ENCODE peak calls at places on chromosomes 11 and 22, in eight cellular contexts. E, T, M, C, S, B, R and N are unnamed samples.

GRCh38 chr22:29456211-29456671 is 17.9 kb downstream of the RFPL1 start:
- DNase-seq in T (no peak), M (no peak), C (no peak), B (no peak), R (no peak), S (no peak), E (no peak), N (peak; percentile 34)

GRCh38 chr11:44950625-44951472 is at the start of gene TP53I11:
- DNase-seq in S (peak; percentile 91), T (peak; percentile 88), C (peak; percentile 87), R (peak; percentile 88), E (peak; percentile 83), M (peak; percentile 85), B (peak; percentile 96), N (peak; percentile 90)

GRCh38 chr22:43226368-43226979 is 39.5 kb upstream of the TTLL12 start:
- DNase-seq in C (no peak), E (no peak), S (peak; percentile 54), B (no peak), R (no peak), M (peak; percentile 75), T (no peak), N (no peak)

GRCh38 chr22:39311592-39312400 is 7.6 kb downstream of the RPL3 start:
- DNase-seq in S (no peak), E (no peak), C (no peak), T (no peak), B (no peak), M (no peak), R (no peak), N (no peak)

GRCh38 chr22:35177811-35178210 is 79.5 kb upstream of the HMGXB4 start:
- DNase-seq in M (no peak), S (no peak), B (no peak), E (no peak), T (no peak), C (no peak), R (no peak), N (no peak)

GRCh38 chr11:76803023-76803422 is 19.9 kb downstream of the TSKU start:
- DNase-seq in C (no peak), E (no peak), R (peak; percentile 49), T (no peak), B (peak; percentile 64), S (peak; percentile 82), M (no peak), N (peak; percentile 80)

GRCh38 chr11:122046846-122047245 is 69.2 kb downstream of the BLID start:
- DNase-seq in B (no peak), E (no peak), C (no peak), T (no peak), M (no peak), R (no peak), S (peak; percentile 58), N (no peak)

GRCh38 chr11:58654079-58654907 is 31.8 kb downstream of the CNTF start:
- DNase-seq in B (peak; percentile 89), S (peak; percentile 84), E (peak; percentile 84), R (peak; percentile 74), T (peak; percentile 76), M (peak; percentile 89), C (peak; percentile 81), N (peak; percentile 80)

GRCh38 chr11:46277623-46278386 is at the start of gene CREB3L1:
- DNase-seq in M (peak; percentile 36), R (peak; percentile 66), C (peak; percentile 81), S (peak; percentile 37), T (peak; percentile 71), E (peak; percentile 91), B (peak; percentile 80), N (no peak)

GRCh38 chr11:25734592-25735211 is 597.2 kb upstream of the ANO3 start:
- DNase-seq in S (peak; percentile 42), R (no peak), C (no peak), B (no peak), E (no peak), M (peak; percentile 45), T (no peak), N (no peak)

GRCh38 chr11:80849253-80849652 is 1408.4 kb upstream of the TENM4 start:
- DNase-seq in B (no peak), E (no peak), R (no peak), S (no peak), M (no peak), C (no peak), T (no peak), N (no peak)

GRCh38 chr11:1570896-1571759 is 943 bp downstream of the DUSP8 start:
- DNase-seq in E (no peak), R (peak; percentile 21), T (peak; percentile 75), B (peak; percentile 68), S (no peak), C (no peak), M (peak; percentile 70), N (no peak)

GRCh38 chr11:128915148-128915519 is 24.0 kb downstream of the KCNJ5 start:
- DNase-seq in C (no peak), S (no peak), R (no peak), E (no peak), M (no peak), T (no peak), B (no peak), N (no peak)

GRCh38 chr11:15742626-15743243 is 613.6 kb downstream of the SOX6 start:
- DNase-seq in E (no peak), C (no peak), S (peak; percentile 35), M (no peak), T (no peak), R (no peak), B (no peak), N (no peak)

GRCh38 chr22:45583504-45583903 is 80.8 kb downstream of the FBLN1 start:
- DNase-seq in S (no peak), E (no peak), T (no peak), M (no peak), R (no peak), C (no peak), B (no peak), N (no peak)

GRCh38 chr11:106178361-106178760 is 100.9 kb downstream of the AASDHPPT start:
- DNase-seq in B (no peak), R (no peak), C (no peak), T (no peak), M (no peak), E (no peak), S (peak; percentile 10), N (no peak)

GRCh38 chr22:21000987-21001600 is 824 bp downstream of the THAP7 start:
- DNase-seq in R (no peak), E (no peak), M (no peak), S (no peak), T (no peak), B (no peak), C (no peak), N (peak; percentile 41)

GRCh38 chr11:117094776-117095175 is 3.5 kb downstream of the SIK3 start:
- DNase-seq in R (no peak), M (peak; percentile 18), E (no peak), B (no peak), T (no peak), C (no peak), S (peak; percentile 45), N (no peak)

GRCh38 chr11:29957406-29957805 is 59.4 kb downstream of the KCNA4 start:
- DNase-seq in R (no peak), C (no peak), M (no peak), B (no peak), T (no peak), E (no peak), S (no peak), N (no peak)

GRCh38 chr11:36041988-36042606 is 98.2 kb downstream of the LDLRAD3 start:
- DNase-seq in S (peak; percentile 51), E (no peak), T (no peak), C (no peak), B (no peak), M (no peak), R (no peak), N (no peak)

GRCh38 chr11:133081020-133081419 is 451.3 kb downstream of the OPCML start:
- DNase-seq in B (no peak), E (no peak), S (no peak), T (no peak), R (no peak), C (no peak), M (no peak), N (no peak)
- TF ChIP-seq CTCF in B (no peak), E (no peak), S (no peak), T (no peak), R (no peak), C (no peak), M (no peak), N (no peak)

GRCh38 chr22:23305321-23305910 is 125.1 kb downstream of the BCR start:
- DNase-seq in C (no peak), R (no peak), B (peak; percentile 61), M (no peak), T (no peak), S (peak; percentile 62), E (no peak), N (peak; percentile 84)

GRCh38 chr22:23305922-23306374 is 125.6 kb downstream of the BCR start:
- DNase-seq in E (peak; percentile 72), R (peak; percentile 63), S (peak; percentile 96), M (peak; percentile 69), C (peak; percentile 33), T (peak; percentile 90), B (peak; percentile 70), N (peak; percentile 91)

GRCh38 chr22:23306926-23307325 is 126.6 kb downstream of the BCR start:
- DNase-seq in B (peak; percentile 27), S (no peak), T (no peak), E (no peak), R (no peak), C (no peak), M (no peak), N (no peak)

GRCh38 chr22:23302171-23303002 is 122.1 kb downstream of the BCR start:
- DNase-seq in S (peak; percentile 14), M (no peak), B (no peak), E (no peak), T (no peak), R (no peak), C (no peak), N (no peak)

GRCh38 chr22:23306438-23306921 is 126.2 kb downstream of the BCR start:
- DNase-seq in R (no peak), M (no peak), C (no peak), S (peak; percentile 86), B (peak; percentile 54), T (no peak), E (no peak), N (peak; percentile 31)
- H3K27ac ChIP-seq in R (peak overlapping the region; percentile 53), M (peak overlapping the region; percentile 30), C (peak overlapping the region; percentile 62), S (no peak overlapping the region), B (peak overlapping the region; percentile 90), T (peak overlapping the region; percentile 85), E (peak overlapping the region; percentile 62), N (peak overlapping the region; percentile 93)

GRCh38 chr22:22316589-22316988 is 72.0 kb downstream of the VPREB1 start:
- DNase-seq in T (no peak), C (no peak), M (no peak), R (no peak), S (no peak), B (no peak), E (no peak), N (no peak)
- H3K27me3 ChIP-seq in T (no peaks in the 10 kb centered on the region), C (no peaks in the 10 kb centered on the region), M (no peaks in the 10 kb centered on the region), R (no peaks in the 10 kb centered on the region), S (no peaks in the 10 kb centered on the region), B (no peaks in the 10 kb centered on the region), E (no peaks in the 10 kb centered on the region), N (no peaks in the 10 kb centered on the region)

DNA sequence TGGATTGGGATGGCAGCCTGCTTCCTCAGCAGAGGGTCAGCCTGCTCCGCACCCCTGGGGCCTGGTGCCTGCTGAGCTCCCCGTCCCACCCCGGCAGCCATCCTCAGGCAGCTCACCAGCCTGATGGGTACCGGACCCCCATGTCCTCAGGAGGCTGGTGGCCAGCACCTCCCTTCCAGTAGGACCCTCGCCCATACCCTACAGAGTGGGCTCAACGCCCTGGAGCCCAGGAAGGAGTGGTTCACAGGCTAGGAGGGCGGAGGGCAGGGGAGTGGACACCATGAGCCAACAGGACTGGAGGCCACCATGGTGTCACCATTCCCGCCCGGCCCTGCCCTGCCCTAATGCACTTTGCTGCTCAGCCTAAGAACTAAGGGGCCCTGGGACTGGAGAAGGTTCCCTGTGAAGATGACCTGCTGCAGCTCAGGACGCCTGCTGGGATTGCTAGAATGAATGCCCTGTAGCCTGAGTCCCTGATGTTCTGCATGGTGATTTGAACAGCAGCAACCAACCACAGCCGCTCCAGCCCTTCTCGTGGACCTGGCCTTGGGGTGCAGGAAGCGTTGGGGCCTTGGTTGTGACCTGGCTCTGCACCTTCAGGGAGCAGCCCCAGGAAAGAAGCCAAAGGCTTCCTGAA is 1080.8 kb downstream of the BRD1 start:
- DNase-seq in E (peak; percentile 14), M (no peak), C (no peak), S (no peak), T (peak; percentile 38), R (no peak), B (no peak), N (no peak)
- TF ChIP-seq CTCF in E (no peak), M (no peak), C (no peak), S (no peak), T (no peak), R (no peak), B (no peak), N (no peak)